ENCODE peak calls at places on chromosome 20, in ten cellular contexts. One of them, this sample, is unnamed.

GRCh38 chr20:3729811-3730550 is 2.5 kb upstream of the HSPA12B start:
- DNase-seq in osteoblast: peak
- DNase-seq in HT1080: no peak
- DNase-seq in left cardiac atrium: no peak
- DNase-seq in Calu3: no peak
- DNase-seq in neural progenitor cell: no peak
- DNase-seq in HFFc6: no peak
- DNase-seq in mammary epithelial cell: no peak
- DNase-seq in activated CD4-positive, alpha-beta T cell treated with anti-CD3 and anti-CD28 coated beads for 48 hours: no peak
- DNase-seq in nephron progenitor cell: no peak
- DNase-seq in this sample: no peak

GRCh38 chr20:38115205-38115604 is 49.9 kb downstream of the TGM2 start:
- DNase-seq in osteoblast: no peak
- DNase-seq in HT1080: no peak
- DNase-seq in left cardiac atrium: no peak
- DNase-seq in Calu3: no peak
- DNase-seq in neural progenitor cell: no peak
- DNase-seq in HFFc6: no peak
- DNase-seq in mammary epithelial cell: no peak
- DNase-seq in activated CD4-positive, alpha-beta T cell treated with anti-CD3 and anti-CD28 coated beads for 48 hours: no peak
- DNase-seq in nephron progenitor cell: no peak
- DNase-seq in this sample: no peak

GRCh38 chr20:44404204-44405181 is 49.0 kb downstream of the HNF4A start:
- DNase-seq in osteoblast: no peak
- DNase-seq in HT1080: no peak
- DNase-seq in left cardiac atrium: no peak
- DNase-seq in Calu3: no peak
- DNase-seq in neural progenitor cell: no peak
- DNase-seq in HFFc6: no peak
- DNase-seq in mammary epithelial cell: no peak
- DNase-seq in activated CD4-positive, alpha-beta T cell treated with anti-CD3 and anti-CD28 coated beads for 48 hours: no peak
- DNase-seq in nephron progenitor cell: no peak
- DNase-seq in this sample: no peak

GRCh38 chr20:44035924-44036323 is 121.3 kb downstream of the TOX2 start:
- DNase-seq in osteoblast: no peak
- DNase-seq in HT1080: no peak
- DNase-seq in left cardiac atrium: no peak
- DNase-seq in Calu3: no peak
- DNase-seq in neural progenitor cell: no peak
- DNase-seq in HFFc6: no peak
- DNase-seq in mammary epithelial cell: no peak
- DNase-seq in activated CD4-positive, alpha-beta T cell treated with anti-CD3 and anti-CD28 coated beads for 48 hours: no peak
- DNase-seq in nephron progenitor cell: no peak
- DNase-seq in this sample: no peak

GRCh38 chr20:38343107-38343797 is 3.0 kb upstream of the LBP start:
- DNase-seq in osteoblast: no peak
- DNase-seq in HT1080: no peak
- DNase-seq in left cardiac atrium: no peak
- DNase-seq in Calu3: peak
- DNase-seq in neural progenitor cell: no peak
- DNase-seq in HFFc6: no peak
- DNase-seq in mammary epithelial cell: no peak
- DNase-seq in activated CD4-positive, alpha-beta T cell treated with anti-CD3 and anti-CD28 coated beads for 48 hours: no peak
- DNase-seq in nephron progenitor cell: no peak
- DNase-seq in this sample: no peak

GRCh38 chr20:2692036-2692885 is at the start of gene EBF4:
- DNase-seq in osteoblast: peak
- DNase-seq in HT1080: no peak
- DNase-seq in left cardiac atrium: peak
- DNase-seq in Calu3: peak
- DNase-seq in neural progenitor cell: peak
- DNase-seq in HFFc6: no peak
- DNase-seq in mammary epithelial cell: peak
- DNase-seq in activated CD4-positive, alpha-beta T cell treated with anti-CD3 and anti-CD28 coated beads for 48 hours: peak
- DNase-seq in nephron progenitor cell: peak
- DNase-seq in this sample: peak

GRCh38 chr20:5947276-5947675 is 3.1 kb downstream of the TRMT6 start:
- DNase-seq in osteoblast: peak
- DNase-seq in HT1080: no peak
- DNase-seq in left cardiac atrium: no peak
- DNase-seq in Calu3: no peak
- DNase-seq in neural progenitor cell: no peak
- DNase-seq in HFFc6: no peak
- DNase-seq in mammary epithelial cell: peak
- DNase-seq in activated CD4-positive, alpha-beta T cell treated with anti-CD3 and anti-CD28 coated beads for 48 hours: peak
- DNase-seq in nephron progenitor cell: no peak
- DNase-seq in this sample: no peak

GRCh38 chr20:38338849-38339520 is 7.3 kb upstream of the LBP start:
- DNase-seq in osteoblast: peak
- DNase-seq in HT1080: no peak
- DNase-seq in left cardiac atrium: no peak
- DNase-seq in Calu3: peak
- DNase-seq in neural progenitor cell: peak
- DNase-seq in HFFc6: peak
- DNase-seq in mammary epithelial cell: peak
- DNase-seq in activated CD4-positive, alpha-beta T cell treated with anti-CD3 and anti-CD28 coated beads for 48 hours: no peak
- DNase-seq in nephron progenitor cell: no peak
- DNase-seq in this sample: peak

GRCh38 chr20:50101281-50101680 is 11.7 kb downstream of the UBE2V1 start:
- DNase-seq in osteoblast: no peak
- DNase-seq in HT1080: no peak
- DNase-seq in left cardiac atrium: no peak
- DNase-seq in Calu3: no peak
- DNase-seq in neural progenitor cell: no peak
- DNase-seq in HFFc6: no peak
- DNase-seq in mammary epithelial cell: no peak
- DNase-seq in activated CD4-positive, alpha-beta T cell treated with anti-CD3 and anti-CD28 coated beads for 48 hours: no peak
- DNase-seq in nephron progenitor cell: no peak
- DNase-seq in this sample: no peak

GRCh38 chr20:24981750-24982149 is 10.8 kb downstream of the APMAP start:
- DNase-seq in osteoblast: no peak
- DNase-seq in HT1080: no peak
- DNase-seq in left cardiac atrium: no peak
- DNase-seq in Calu3: no peak
- DNase-seq in neural progenitor cell: no peak
- DNase-seq in HFFc6: no peak
- DNase-seq in mammary epithelial cell: no peak
- DNase-seq in activated CD4-positive, alpha-beta T cell treated with anti-CD3 and anti-CD28 coated beads for 48 hours: no peak
- DNase-seq in nephron progenitor cell: no peak
- DNase-seq in this sample: no peak

GRCh38 chr20:4435210-4435609 is 286.5 kb upstream of the PRND start:
- DNase-seq in osteoblast: no peak
- DNase-seq in HT1080: no peak
- DNase-seq in left cardiac atrium: no peak
- DNase-seq in Calu3: no peak
- DNase-seq in neural progenitor cell: no peak
- DNase-seq in HFFc6: peak
- DNase-seq in mammary epithelial cell: no peak
- DNase-seq in activated CD4-positive, alpha-beta T cell treated with anti-CD3 and anti-CD28 coated beads for 48 hours: no peak
- DNase-seq in nephron progenitor cell: no peak
- DNase-seq in this sample: no peak

GRCh38 chr20:53292347-53292746 is 301.3 kb downstream of the ZNF217 start:
- DNase-seq in osteoblast: no peak
- DNase-seq in HT1080: no peak
- DNase-seq in left cardiac atrium: no peak
- DNase-seq in Calu3: no peak
- DNase-seq in neural progenitor cell: no peak
- DNase-seq in HFFc6: no peak
- DNase-seq in mammary epithelial cell: no peak
- DNase-seq in activated CD4-positive, alpha-beta T cell treated with anti-CD3 and anti-CD28 coated beads for 48 hours: no peak
- DNase-seq in nephron progenitor cell: no peak
- DNase-seq in this sample: no peak

GRCh38 chr20:8431538-8432434 is 299.7 kb downstream of the PLCB1 start:
- DNase-seq in osteoblast: no peak
- DNase-seq in HT1080: no peak
- DNase-seq in left cardiac atrium: peak
- DNase-seq in Calu3: no peak
- DNase-seq in neural progenitor cell: peak
- DNase-seq in HFFc6: no peak
- DNase-seq in mammary epithelial cell: no peak
- DNase-seq in activated CD4-positive, alpha-beta T cell treated with anti-CD3 and anti-CD28 coated beads for 48 hours: no peak
- DNase-seq in nephron progenitor cell: no peak
- DNase-seq in this sample: no peak

GRCh38 chr20:7841291-7841966 is 98.8 kb downstream of the HAO1 start:
- DNase-seq in osteoblast: peak
- DNase-seq in HT1080: peak
- DNase-seq in left cardiac atrium: no peak
- DNase-seq in Calu3: peak
- DNase-seq in neural progenitor cell: no peak
- DNase-seq in HFFc6: peak
- DNase-seq in mammary epithelial cell: peak
- DNase-seq in activated CD4-positive, alpha-beta T cell treated with anti-CD3 and anti-CD28 coated beads for 48 hours: no peak
- DNase-seq in nephron progenitor cell: no peak
- DNase-seq in this sample: no peak

GRCh38 chr20:33710681-33711445 is 9.2 kb downstream of the PXMP4 start:
- DNase-seq in osteoblast: peak
- DNase-seq in HT1080: no peak
- DNase-seq in left cardiac atrium: no peak
- DNase-seq in Calu3: no peak
- DNase-seq in neural progenitor cell: no peak
- DNase-seq in HFFc6: no peak
- DNase-seq in mammary epithelial cell: no peak
- DNase-seq in activated CD4-positive, alpha-beta T cell treated with anti-CD3 and anti-CD28 coated beads for 48 hours: no peak
- DNase-seq in nephron progenitor cell: no peak
- DNase-seq in this sample: no peak

GRCh38 chr20:36311141-36311853 is 5.2 kb downstream of the DLGAP4 start:
- DNase-seq in osteoblast: peak
- DNase-seq in HT1080: no peak
- DNase-seq in left cardiac atrium: no peak
- DNase-seq in Calu3: no peak
- DNase-seq in neural progenitor cell: no peak
- DNase-seq in HFFc6: no peak
- DNase-seq in mammary epithelial cell: no peak
- DNase-seq in activated CD4-positive, alpha-beta T cell treated with anti-CD3 and anti-CD28 coated beads for 48 hours: no peak
- DNase-seq in nephron progenitor cell: no peak
- DNase-seq in this sample: no peak

GRCh38 chr20:62823688-62824475 is 7.0 kb downstream of the COL9A3 start:
- DNase-seq in osteoblast: peak
- DNase-seq in HT1080: no peak
- DNase-seq in left cardiac atrium: no peak
- DNase-seq in Calu3: no peak
- DNase-seq in neural progenitor cell: peak
- DNase-seq in HFFc6: no peak
- DNase-seq in mammary epithelial cell: no peak
- DNase-seq in activated CD4-positive, alpha-beta T cell treated with anti-CD3 and anti-CD28 coated beads for 48 hours: no peak
- DNase-seq in nephron progenitor cell: no peak
- DNase-seq in this sample: peak

GRCh38 chr20:2993250-2993649 is 50.2 kb upstream of the GNRH2 start:
- DNase-seq in osteoblast: no peak
- DNase-seq in HT1080: no peak
- DNase-seq in left cardiac atrium: no peak
- DNase-seq in Calu3: no peak
- DNase-seq in neural progenitor cell: no peak
- DNase-seq in HFFc6: no peak
- DNase-seq in mammary epithelial cell: no peak
- DNase-seq in activated CD4-positive, alpha-beta T cell treated with anti-CD3 and anti-CD28 coated beads for 48 hours: no peak
- DNase-seq in nephron progenitor cell: no peak
- DNase-seq in this sample: no peak

GRCh38 chr20:4815618-4816017 is 93.9 kb downstream of the PRND start:
- DNase-seq in osteoblast: no peak
- DNase-seq in HT1080: no peak
- DNase-seq in left cardiac atrium: no peak
- DNase-seq in Calu3: no peak
- DNase-seq in neural progenitor cell: no peak
- DNase-seq in HFFc6: no peak
- DNase-seq in mammary epithelial cell: no peak
- DNase-seq in activated CD4-positive, alpha-beta T cell treated with anti-CD3 and anti-CD28 coated beads for 48 hours: no peak
- DNase-seq in nephron progenitor cell: no peak
- DNase-seq in this sample: no peak

GRCh38 chr20:46348972-46349741 is 40.9 kb upstream of the CDH22 start:
- DNase-seq in osteoblast: peak
- DNase-seq in HT1080: no peak
- DNase-seq in left cardiac atrium: peak
- DNase-seq in Calu3: peak
- DNase-seq in neural progenitor cell: peak
- DNase-seq in HFFc6: peak
- DNase-seq in mammary epithelial cell: no peak
- DNase-seq in activated CD4-positive, alpha-beta T cell treated with anti-CD3 and anti-CD28 coated beads for 48 hours: peak
- DNase-seq in nephron progenitor cell: peak
- DNase-seq in this sample: peak

GRCh38 chr20:32327087-32327681 is 30.9 kb upstream of the ASXL1 start:
- DNase-seq in osteoblast: peak
- DNase-seq in HT1080: no peak
- DNase-seq in left cardiac atrium: peak
- DNase-seq in Calu3: no peak
- DNase-seq in neural progenitor cell: no peak
- DNase-seq in HFFc6: peak
- DNase-seq in mammary epithelial cell: no peak
- DNase-seq in activated CD4-positive, alpha-beta T cell treated with anti-CD3 and anti-CD28 coated beads for 48 hours: no peak
- DNase-seq in nephron progenitor cell: no peak
- DNase-seq in this sample: no peak

GRCh38 chr20:10242166-10242565 is 23.5 kb downstream of the SNAP25 start:
- DNase-seq in osteoblast: no peak
- DNase-seq in HT1080: no peak
- DNase-seq in left cardiac atrium: no peak
- DNase-seq in Calu3: no peak
- DNase-seq in neural progenitor cell: no peak
- DNase-seq in HFFc6: no peak
- DNase-seq in mammary epithelial cell: no peak
- DNase-seq in activated CD4-positive, alpha-beta T cell treated with anti-CD3 and anti-CD28 coated beads for 48 hours: no peak
- DNase-seq in nephron progenitor cell: no peak
- DNase-seq in this sample: no peak

GRCh38 chr20:48621256-48622078 is 206.3 kb downstream of the PREX1 start:
- DNase-seq in osteoblast: peak
- DNase-seq in HT1080: peak
- DNase-seq in left cardiac atrium: peak
- DNase-seq in Calu3: peak
- DNase-seq in neural progenitor cell: no peak
- DNase-seq in HFFc6: peak
- DNase-seq in mammary epithelial cell: peak
- DNase-seq in activated CD4-positive, alpha-beta T cell treated with anti-CD3 and anti-CD28 coated beads for 48 hours: no peak
- DNase-seq in nephron progenitor cell: no peak
- DNase-seq in this sample: no peak

GRCh38 chr20:1341561-1342265 is 12.8 kb upstream of the SDCBP2 start:
- DNase-seq in osteoblast: peak
- DNase-seq in HT1080: no peak
- DNase-seq in left cardiac atrium: no peak
- DNase-seq in Calu3: no peak
- DNase-seq in neural progenitor cell: no peak
- DNase-seq in HFFc6: peak
- DNase-seq in mammary epithelial cell: no peak
- DNase-seq in activated CD4-positive, alpha-beta T cell treated with anti-CD3 and anti-CD28 coated beads for 48 hours: no peak
- DNase-seq in nephron progenitor cell: no peak
- DNase-seq in this sample: no peak

GRCh38 chr20:5181955-5182354 is 55.1 kb downstream of the CDS2 start:
- DNase-seq in osteoblast: peak
- DNase-seq in HT1080: peak
- DNase-seq in left cardiac atrium: no peak
- DNase-seq in Calu3: no peak
- DNase-seq in neural progenitor cell: no peak
- DNase-seq in HFFc6: peak
- DNase-seq in mammary epithelial cell: peak
- DNase-seq in activated CD4-positive, alpha-beta T cell treated with anti-CD3 and anti-CD28 coated beads for 48 hours: no peak
- DNase-seq in nephron progenitor cell: no peak
- DNase-seq in this sample: no peak

GRCh38 chr20:24962510-24962909 is 13.4 kb downstream of the CST7 start:
- DNase-seq in osteoblast: no peak
- DNase-seq in HT1080: no peak
- DNase-seq in left cardiac atrium: no peak
- DNase-seq in Calu3: no peak
- DNase-seq in neural progenitor cell: no peak
- DNase-seq in HFFc6: no peak
- DNase-seq in mammary epithelial cell: no peak
- DNase-seq in activated CD4-positive, alpha-beta T cell treated with anti-CD3 and anti-CD28 coated beads for 48 hours: no peak
- DNase-seq in nephron progenitor cell: no peak
- DNase-seq in this sample: no peak

This sample was measured in iPS-NIHi11.